ENCODE peak calls at places on chromosome 21, in four cellular contexts. P is right atrium auricular region, E is AG09319, I is fibroblast of mammary gland. Q is an unnamed sample.

GRCh38 chr21:45535341-45536081 is 6.7 kb downstream of the SLC19A1 start:
- DNase-seq in P (no peak), E (no peak), I (no peak), Q (no peak)

GRCh38 chr21:16370176-16370575 is 640.4 kb downstream of the USP25 start:
- DNase-seq in P (no peak), E (no peak), I (no peak), Q (no peak)

GRCh38 chr21:33214056-33214455 is 15.7 kb upstream of the IFNAR2 start:
- DNase-seq in P (no peak), E (no peak), I (no peak), Q (no peak)

GRCh38 chr21:35840197-35840799 is 220.0 kb downstream of the SETD4 start:
- DNase-seq in P (peak; percentile 69), E (peak; percentile 78), I (peak; percentile 93), Q (peak; percentile 95)

GRCh38 chr21:46092811-46093667 is 4.9 kb upstream of the COL6A2 start:
- DNase-seq in P (peak; percentile 54), E (no peak), I (peak; percentile 70), Q (no peak)

GRCh38 chr21:43188712-43189151 is 19.9 kb downstream of the CRYAA start:
- DNase-seq in P (no peak), E (no peak), I (no peak), Q (no peak)

GRCh38 chr21:46604975-46605758 is at the start of gene S100B:
- DNase-seq in P (no peak), E (no peak), I (no peak), Q (no peak)

GRCh38 chr21:8989883-8990325 is 1531.5 kb upstream of the TPTE start:
- DNase-seq in P (peak; percentile 56), E (no peak), I (no peak), Q (no peak)

GRCh38 chr21:44932366-44933181 is 7.3 kb upstream of the SLX9 start:
- DNase-seq in P (no peak), E (no peak), I (no peak), Q (peak; percentile 34)

GRCh38 chr21:31351973-31352372 is 7.9 kb upstream of the TIAM1 start:
- DNase-seq in P (no peak), E (no peak), I (peak; percentile 11), Q (no peak)

GRCh38 chr21:44709426-44710293 is 1.7 kb downstream of the TSPEAR start:
- DNase-seq in P (no peak), E (no peak), I (no peak), Q (peak; percentile 12)

GRCh38 chr21:42861311-42862122 is 17.8 kb downstream of the WDR4 start:
- DNase-seq in P (no peak), E (no peak), I (no peak), Q (no peak)

GRCh38 chr21:16211339-16212303 is 481.8 kb downstream of the USP25 start:
- DNase-seq in P (no peak), E (no peak), I (peak; percentile 41), Q (peak; percentile 30)

GRCh38 chr21:46385846-46386725 is 62.1 kb downstream of the PCNT start:
- DNase-seq in P (no peak), E (no peak), I (no peak), Q (peak; percentile 15)

GRCh38 chr21:44089001-44089911 is 17.9 kb upstream of the PWP2 start:
- DNase-seq in P (no peak), E (no peak), I (no peak), Q (no peak)

GRCh38 chr21:35849131-35849530 is 211.2 kb downstream of the SETD4 start:
- DNase-seq in P (no peak), E (no peak), I (no peak), Q (peak; percentile 11)

GRCh38 chr21:33028759-33029511 is 3.2 kb downstream of the OLIG2 start:
- DNase-seq in P (no peak), E (no peak), I (no peak), Q (no peak)

GRCh38 chr21:45822002-45822397 is 159.6 kb upstream of the COL6A1 start:
- DNase-seq in P (peak; percentile 11), E (no peak), I (no peak), Q (no peak)

GRCh38 chr21:24115141-24115540 is 1492.1 kb downstream of the MRPL39 start:
- DNase-seq in P (no peak), E (no peak), I (no peak), Q (no peak)

GRCh38 chr21:42350899-42351543 is at the start of gene TFF2:
- DNase-seq in P (no peak), E (no peak), I (no peak), Q (no peak)

GRCh38 chr21:44370027-44370735 is 16.8 kb downstream of the TRPM2 start:
- DNase-seq in P (no peak), E (no peak), I (peak; percentile 73), Q (peak; percentile 3)

GRCh38 chr21:44647222-44647552 is 973 bp downstream of the KRTAP10-11 start:
- DNase-seq in P (peak; percentile 23), E (no peak), I (no peak), Q (no peak)

GRCh38 chr21:36022704-36023103 is 37.6 kb downstream of the SETD4 start:
- DNase-seq in P (no peak), E (no peak), I (no peak), Q (no peak)

GRCh38 chr21:35026153-35026499 is 23.0 kb downstream of the RUNX1 start:
- DNase-seq in P (no peak), E (no peak), I (no peak), Q (peak; percentile 21)

GRCh38 chr21:42248783-42249597 is 30.1 kb downstream of the ABCG1 start:
- DNase-seq in P (no peak), E (no peak), I (no peak), Q (no peak)

GRCh38 chr21:44713130-44713529 is 1.8 kb upstream of the TSPEAR start:
- DNase-seq in P (no peak), E (no peak), I (no peak), Q (no peak)

GRCh38 chr21:15191342-15191741 is 126.5 kb upstream of the NRIP1 start:
- DNase-seq in P (no peak), E (no peak), I (no peak), Q (no peak)

GRCh38 chr21:15190837-15191236 is 126.0 kb upstream of the NRIP1 start:
- DNase-seq in P (no peak), E (no peak), I (no peak), Q (no peak)

GRCh38 chr21:15193937-15194336 is 129.1 kb upstream of the NRIP1 start:
- DNase-seq in P (no peak), E (no peak), I (no peak), Q (no peak)

GRCh38 chr21:15192243-15192642 is 127.4 kb upstream of the NRIP1 start:
- DNase-seq in P (no peak), E (no peak), I (peak; percentile 79), Q (no peak)

GRCh38 chr21:15190412-15190811 is 125.6 kb upstream of the NRIP1 start:
- DNase-seq in P (no peak), E (no peak), I (no peak), Q (no peak)
- TF ChIP-seq CTCF in P (no peak), E (no peak), I (no peak), Q (no peak)

GRCh38 chr21:37145635-37146111 is 72.6 kb downstream of the TTC3 start:
- DNase-seq in P (no peak), E (no peak), I (peak; percentile 69), Q (peak; percentile 96)
- TF ChIP-seq CTCF in P (no peak), E (no peak), I (no peak), Q (peak; percentile 19)

GRCh38 chr21:29335720-29336119 is 37.0 kb downstream of the BACH1 start:
- DNase-seq in P (no peak), E (no peak), I (peak; percentile 47), Q (peak; percentile 56)
- TF ChIP-seq CTCF in P (no peak), E (no peak), I (no peak), Q (no peak)

GRCh38 chr21:25297117-25297516 is 310.2 kb downstream of the MRPL39 start:
- DNase-seq in P (no peak), E (no peak), I (no peak), Q (no peak)
- TF ChIP-seq CTCF in P (no peak), E (no peak), I (no peak), Q (no peak)

DNA sequence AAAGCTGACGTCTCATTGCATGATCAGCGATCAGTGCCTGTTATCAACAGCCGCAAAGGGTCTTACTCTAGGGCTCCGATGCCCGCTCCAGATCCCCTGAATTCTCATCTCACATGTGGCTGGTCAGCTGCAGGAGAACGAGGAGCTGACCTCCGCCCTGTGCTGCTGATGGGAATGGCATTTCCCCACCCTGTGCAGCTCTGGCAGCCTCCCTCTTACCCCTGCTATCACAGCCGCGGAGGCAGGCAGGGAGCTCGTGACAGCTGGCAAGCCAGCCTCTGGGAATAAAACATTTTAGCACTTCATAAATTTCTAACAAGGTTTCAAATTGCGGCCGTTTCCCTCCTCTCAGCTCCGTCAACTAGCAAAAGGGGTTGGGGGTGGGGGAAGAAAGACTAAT is 81.2 kb downstream of the DSCAM start:
- DNase-seq in P (no peak), E (no peak), I (no peak), Q (no peak)
- TF ChIP-seq CTCF in P (no peak), E (no peak), I (no peak), Q (no peak)